ENCODE peak calls at places on chromosomes 2 and 18, in six cellular contexts. One of them, this sample, is unnamed.

GRCh38 chr2:237361194-237361986 is 52.6 kb downstream of the COL6A3 start:
- DNase-seq in Peyer's patch: no peak
- DNase-seq in fibroblast of the aortic adventitia: peak
- DNase-seq in B cell: no peak
- DNase-seq in dorsolateral prefrontal cortex: no peak
- DNase-seq in HFFc6: no peak
- DNase-seq in this sample: no peak

GRCh38 chr18:67094123-67094522 is 422.4 kb downstream of the DSEL start:
- DNase-seq in Peyer's patch: no peak
- DNase-seq in fibroblast of the aortic adventitia: no peak
- DNase-seq in B cell: no peak
- DNase-seq in dorsolateral prefrontal cortex: no peak
- DNase-seq in HFFc6: no peak
- DNase-seq in this sample: no peak

GRCh38 chr2:83068706-83069105 is 1390.4 kb downstream of the SUCLG1 start:
- DNase-seq in Peyer's patch: no peak
- DNase-seq in fibroblast of the aortic adventitia: no peak
- DNase-seq in B cell: no peak
- DNase-seq in dorsolateral prefrontal cortex: no peak
- DNase-seq in HFFc6: no peak
- DNase-seq in this sample: no peak

GRCh38 chr2:15177103-15177502 is 384.0 kb downstream of the NBAS start:
- DNase-seq in Peyer's patch: no peak
- DNase-seq in fibroblast of the aortic adventitia: no peak
- DNase-seq in B cell: no peak
- DNase-seq in dorsolateral prefrontal cortex: no peak
- DNase-seq in HFFc6: peak
- DNase-seq in this sample: no peak

GRCh38 chr2:191941376-191941775 is 94.5 kb upstream of the CAVIN2 start:
- DNase-seq in Peyer's patch: no peak
- DNase-seq in fibroblast of the aortic adventitia: no peak
- DNase-seq in B cell: no peak
- DNase-seq in dorsolateral prefrontal cortex: no peak
- DNase-seq in HFFc6: no peak
- DNase-seq in this sample: no peak

GRCh38 chr18:42048150-42048549 is 93.1 kb downstream of the PIK3C3 start:
- DNase-seq in Peyer's patch: no peak
- DNase-seq in fibroblast of the aortic adventitia: peak
- DNase-seq in B cell: no peak
- DNase-seq in dorsolateral prefrontal cortex: no peak
- DNase-seq in HFFc6: peak
- DNase-seq in this sample: peak

GRCh38 chr2:157375384-157375783 is 49.8 kb upstream of the ERMN start:
- DNase-seq in Peyer's patch: no peak
- DNase-seq in fibroblast of the aortic adventitia: no peak
- DNase-seq in B cell: no peak
- DNase-seq in dorsolateral prefrontal cortex: no peak
- DNase-seq in HFFc6: no peak
- DNase-seq in this sample: no peak

GRCh38 chr2:58497189-58497588 is 256.1 kb upstream of the FANCL start:
- DNase-seq in Peyer's patch: no peak
- DNase-seq in fibroblast of the aortic adventitia: no peak
- DNase-seq in B cell: no peak
- DNase-seq in dorsolateral prefrontal cortex: no peak
- DNase-seq in HFFc6: no peak
- DNase-seq in this sample: no peak

GRCh38 chr2:25230626-25231311 is 62.4 kb upstream of the POMC start:
- DNase-seq in Peyer's patch: no peak
- DNase-seq in fibroblast of the aortic adventitia: no peak
- DNase-seq in B cell: no peak
- DNase-seq in dorsolateral prefrontal cortex: no peak
- DNase-seq in HFFc6: no peak
- DNase-seq in this sample: no peak

GRCh38 chr2:40244251-40245010 is 207.5 kb downstream of the SLC8A1 start:
- DNase-seq in Peyer's patch: peak
- DNase-seq in fibroblast of the aortic adventitia: peak
- DNase-seq in B cell: no peak
- DNase-seq in dorsolateral prefrontal cortex: peak
- DNase-seq in HFFc6: peak
- DNase-seq in this sample: peak

GRCh38 chr2:168160897-168161296 is 86.5 kb downstream of the STK39 start:
- DNase-seq in Peyer's patch: no peak
- DNase-seq in fibroblast of the aortic adventitia: no peak
- DNase-seq in B cell: no peak
- DNase-seq in dorsolateral prefrontal cortex: no peak
- DNase-seq in HFFc6: no peak
- DNase-seq in this sample: no peak

GRCh38 chr2:39629646-39630045 is 36.1 kb upstream of the TMEM178A start:
- DNase-seq in Peyer's patch: no peak
- DNase-seq in fibroblast of the aortic adventitia: no peak
- DNase-seq in B cell: no peak
- DNase-seq in dorsolateral prefrontal cortex: no peak
- DNase-seq in HFFc6: no peak
- DNase-seq in this sample: no peak

GRCh38 chr18:22846088-22846683 is 86.9 kb upstream of the RBBP8 start:
- DNase-seq in Peyer's patch: no peak
- DNase-seq in fibroblast of the aortic adventitia: peak
- DNase-seq in B cell: no peak
- DNase-seq in dorsolateral prefrontal cortex: no peak
- DNase-seq in HFFc6: no peak
- DNase-seq in this sample: no peak

GRCh38 chr2:174153757-174154680 is 94.3 kb downstream of the OLA1 start:
- DNase-seq in Peyer's patch: no peak
- DNase-seq in fibroblast of the aortic adventitia: peak
- DNase-seq in B cell: no peak
- DNase-seq in dorsolateral prefrontal cortex: no peak
- DNase-seq in HFFc6: peak
- DNase-seq in this sample: peak

GRCh38 chr2:101883860-101884259 is 107.9 kb upstream of the IL1R2 start:
- DNase-seq in Peyer's patch: no peak
- DNase-seq in fibroblast of the aortic adventitia: peak
- DNase-seq in B cell: peak
- DNase-seq in dorsolateral prefrontal cortex: no peak
- DNase-seq in HFFc6: peak
- DNase-seq in this sample: no peak

GRCh38 chr2:65637061-65637460 is 204.7 kb upstream of the SPRED2 start:
- DNase-seq in Peyer's patch: no peak
- DNase-seq in fibroblast of the aortic adventitia: no peak
- DNase-seq in B cell: no peak
- DNase-seq in dorsolateral prefrontal cortex: no peak
- DNase-seq in HFFc6: no peak
- DNase-seq in this sample: no peak

GRCh38 chr2:44547713-44548112 is 186.0 kb downstream of the CAMKMT start:
- DNase-seq in Peyer's patch: no peak
- DNase-seq in fibroblast of the aortic adventitia: no peak
- DNase-seq in B cell: no peak
- DNase-seq in dorsolateral prefrontal cortex: no peak
- DNase-seq in HFFc6: no peak
- DNase-seq in this sample: no peak

GRCh38 chr2:167814881-167815718 is 432.3 kb downstream of the STK39 start:
- DNase-seq in Peyer's patch: no peak
- DNase-seq in fibroblast of the aortic adventitia: no peak
- DNase-seq in B cell: no peak
- DNase-seq in dorsolateral prefrontal cortex: no peak
- DNase-seq in HFFc6: no peak
- DNase-seq in this sample: no peak

GRCh38 chr18:59627414-59627813 is 69.8 kb downstream of the CCBE1 start:
- DNase-seq in Peyer's patch: no peak
- DNase-seq in fibroblast of the aortic adventitia: no peak
- DNase-seq in B cell: no peak
- DNase-seq in dorsolateral prefrontal cortex: no peak
- DNase-seq in HFFc6: no peak
- DNase-seq in this sample: no peak

GRCh38 chr2:96249654-96250053 is 16.1 kb downstream of the TMEM127 start:
- DNase-seq in Peyer's patch: no peak
- DNase-seq in fibroblast of the aortic adventitia: peak
- DNase-seq in B cell: no peak
- DNase-seq in dorsolateral prefrontal cortex: no peak
- DNase-seq in HFFc6: peak
- DNase-seq in this sample: peak

GRCh38 chr18:23932385-23933067 is 82.0 kb upstream of the TTC39C start:
- DNase-seq in Peyer's patch: no peak
- DNase-seq in fibroblast of the aortic adventitia: peak
- DNase-seq in B cell: no peak
- DNase-seq in dorsolateral prefrontal cortex: no peak
- DNase-seq in HFFc6: no peak
- DNase-seq in this sample: no peak

GRCh38 chr2:140873915-140874531 is 1256.8 kb downstream of the LRP1B start:
- DNase-seq in Peyer's patch: no peak
- DNase-seq in fibroblast of the aortic adventitia: no peak
- DNase-seq in B cell: no peak
- DNase-seq in dorsolateral prefrontal cortex: no peak
- DNase-seq in HFFc6: no peak
- DNase-seq in this sample: no peak

GRCh38 chr2:127067620-127068350 is 39.2 kb downstream of the BIN1 start:
- DNase-seq in Peyer's patch: peak
- DNase-seq in fibroblast of the aortic adventitia: peak
- DNase-seq in B cell: peak
- DNase-seq in dorsolateral prefrontal cortex: peak
- DNase-seq in HFFc6: peak
- DNase-seq in this sample: no peak

DNA sequence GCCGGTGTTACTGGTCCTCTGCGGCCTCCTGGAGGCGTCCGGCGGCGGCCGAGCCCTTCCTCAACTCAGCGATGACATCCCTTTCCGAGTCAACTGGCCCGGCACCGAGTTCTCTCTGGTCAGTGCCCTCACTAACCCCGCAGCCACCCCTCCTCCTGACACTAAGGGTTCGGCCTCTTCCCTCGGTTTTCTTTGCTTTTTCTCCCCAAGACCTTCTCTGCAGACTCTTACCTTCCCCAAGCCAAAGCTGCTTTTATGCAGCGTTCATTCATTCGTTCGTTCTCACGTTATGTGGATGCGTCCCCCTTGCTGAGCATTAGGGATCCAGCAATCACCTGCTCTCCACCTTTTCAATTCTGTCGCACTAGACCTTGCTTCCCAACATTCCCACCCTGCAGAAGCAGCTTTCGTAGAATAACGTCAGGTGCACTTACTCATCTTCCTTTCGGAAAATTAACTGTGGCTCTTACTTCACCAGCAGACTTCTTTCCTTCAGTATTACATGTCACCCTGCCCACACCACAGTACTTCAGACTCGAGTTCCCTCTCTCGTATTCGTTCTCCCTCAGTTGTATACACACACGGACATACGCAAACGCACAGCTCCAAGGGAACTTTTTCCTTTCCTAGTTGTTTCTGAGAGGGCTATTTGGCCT is 539 bp downstream of the ERLEC1 start:
- DNase-seq in Peyer's patch: no peak
- DNase-seq in fibroblast of the aortic adventitia: peak
- DNase-seq in B cell: no peak
- DNase-seq in dorsolateral prefrontal cortex: no peak
- DNase-seq in HFFc6: peak
- DNase-seq in this sample: no peak
- TF ChIP-seq CTCF in Peyer's patch: peak
- TF ChIP-seq CTCF in fibroblast of the aortic adventitia: no peak
- TF ChIP-seq CTCF in B cell: no peak
- TF ChIP-seq CTCF in dorsolateral prefrontal cortex: no peak
- TF ChIP-seq CTCF in HFFc6: no peak
- TF ChIP-seq CTCF in this sample: no peak

GRCh38 chr2:20506281-20506685 is 59.4 kb downstream of the RHOB start:
- DNase-seq in Peyer's patch: no peak
- DNase-seq in fibroblast of the aortic adventitia: peak
- DNase-seq in B cell: no peak
- DNase-seq in dorsolateral prefrontal cortex: no peak
- DNase-seq in HFFc6: peak
- DNase-seq in this sample: no peak
- TF ChIP-seq CTCF in Peyer's patch: no peak
- TF ChIP-seq CTCF in fibroblast of the aortic adventitia: peak
- TF ChIP-seq CTCF in B cell: no peak
- TF ChIP-seq CTCF in dorsolateral prefrontal cortex: no peak
- TF ChIP-seq CTCF in HFFc6: peak
- TF ChIP-seq CTCF in this sample: peak

DNA sequence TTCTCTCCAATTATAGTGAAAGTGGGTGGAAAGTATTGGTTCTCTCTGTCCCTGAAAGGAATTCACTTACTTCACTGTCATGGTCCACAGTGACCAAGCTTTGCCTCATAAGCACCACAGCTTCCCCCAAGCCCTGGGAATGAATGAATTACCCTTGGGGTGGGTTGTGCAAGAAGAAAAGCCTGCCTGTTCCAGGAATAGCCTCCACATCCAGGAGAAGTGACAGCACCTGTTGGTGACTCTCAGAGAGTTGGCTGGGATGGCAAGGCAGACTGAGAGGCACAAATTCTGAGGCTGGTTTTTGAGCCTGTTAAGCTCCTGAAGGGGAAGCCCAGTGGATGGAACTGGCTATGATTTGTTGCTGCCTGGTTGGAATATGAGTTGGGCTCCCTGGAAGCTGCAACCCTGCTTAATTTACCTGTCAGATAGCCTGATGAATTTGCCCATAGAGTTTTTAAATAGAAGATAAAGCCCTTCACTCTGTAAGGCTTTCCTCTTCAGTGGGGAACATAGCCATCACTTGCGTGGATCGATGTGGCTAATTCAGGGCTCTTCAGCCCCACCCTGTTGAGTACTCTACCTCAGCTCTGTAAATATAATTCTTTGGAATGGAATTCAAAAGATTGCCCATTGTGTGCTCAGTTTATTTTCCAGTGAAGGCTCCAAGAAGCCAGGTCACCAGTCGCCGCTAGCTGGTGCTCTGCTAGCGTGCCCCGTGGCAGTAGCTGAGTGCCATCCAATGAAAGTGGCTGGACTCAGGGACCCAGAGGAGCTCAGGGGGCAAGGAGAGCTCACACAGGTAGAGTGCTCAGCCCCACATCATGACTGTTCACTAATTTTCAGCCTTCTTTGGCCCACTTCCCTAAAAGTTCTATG is 479.3 kb downstream of the IRS1 start:
- DNase-seq in Peyer's patch: no peak
- DNase-seq in fibroblast of the aortic adventitia: no peak
- DNase-seq in B cell: no peak
- DNase-seq in dorsolateral prefrontal cortex: no peak
- DNase-seq in HFFc6: no peak
- DNase-seq in this sample: no peak
- TF ChIP-seq CTCF in Peyer's patch: no peak
- TF ChIP-seq CTCF in fibroblast of the aortic adventitia: no peak
- TF ChIP-seq CTCF in B cell: no peak
- TF ChIP-seq CTCF in dorsolateral prefrontal cortex: no peak
- TF ChIP-seq CTCF in HFFc6: no peak
- TF ChIP-seq CTCF in this sample: no peak

GRCh38 chr2:198052741-198053140 is 248.3 kb downstream of the PLCL1 start:
- DNase-seq in Peyer's patch: no peak
- DNase-seq in fibroblast of the aortic adventitia: no peak
- DNase-seq in B cell: no peak
- DNase-seq in dorsolateral prefrontal cortex: no peak
- DNase-seq in HFFc6: no peak
- DNase-seq in this sample: no peak

GRCh38 chr2:198055726-198056125 is 251.3 kb downstream of the PLCL1 start:
- DNase-seq in Peyer's patch: no peak
- DNase-seq in fibroblast of the aortic adventitia: peak
- DNase-seq in B cell: no peak
- DNase-seq in dorsolateral prefrontal cortex: no peak
- DNase-seq in HFFc6: no peak
- DNase-seq in this sample: no peak

GRCh38 chr2:198053776-198054175 is 249.4 kb downstream of the PLCL1 start:
- DNase-seq in Peyer's patch: no peak
- DNase-seq in fibroblast of the aortic adventitia: no peak
- DNase-seq in B cell: no peak
- DNase-seq in dorsolateral prefrontal cortex: no peak
- DNase-seq in HFFc6: no peak
- DNase-seq in this sample: no peak

GRCh38 chr2:198053173-198053572 is 248.8 kb downstream of the PLCL1 start:
- DNase-seq in Peyer's patch: no peak
- DNase-seq in fibroblast of the aortic adventitia: no peak
- DNase-seq in B cell: no peak
- DNase-seq in dorsolateral prefrontal cortex: no peak
- DNase-seq in HFFc6: no peak
- DNase-seq in this sample: no peak

GRCh38 chr2:198054299-198054698 is 249.9 kb downstream of the PLCL1 start:
- DNase-seq in Peyer's patch: no peak
- DNase-seq in fibroblast of the aortic adventitia: peak
- DNase-seq in B cell: no peak
- DNase-seq in dorsolateral prefrontal cortex: no peak
- DNase-seq in HFFc6: peak
- DNase-seq in this sample: peak
- TF ChIP-seq CTCF in Peyer's patch: peak
- TF ChIP-seq CTCF in fibroblast of the aortic adventitia: peak
- TF ChIP-seq CTCF in B cell: no peak
- TF ChIP-seq CTCF in dorsolateral prefrontal cortex: peak
- TF ChIP-seq CTCF in HFFc6: peak
- TF ChIP-seq CTCF in this sample: peak

This sample was measured in AG04449.